ENCODE peak calls at places on chromosomes 12 and 14, in nine cellular contexts. One of them, this sample, is unnamed.

GRCh38 chr12:119176267-119177055 is 2.3 kb upstream of the HSPB8 start:
- DNase-seq in esophagus muscularis mucosa: peak; percentile 97
- DNase-seq in CD8-positive, alpha-beta memory T cell: no peak
- DNase-seq in omental fat pad: peak; percentile 84
- DNase-seq in H4: peak; percentile 95
- DNase-seq in activated CD4-positive, alpha-beta T cell treated with anti-CD3 and anti-CD28 coated beads, Interleukin-2, amount 50 U/mL, for 24 hours: no peak
- DNase-seq in AG10803: peak; percentile 86
- DNase-seq in activated naive CD8-positive, alpha-beta T cell treated with anti-CD3 and anti-CD28 coated beads for 36 hours: peak; percentile 4
- DNase-seq in activated gamma-delta T cell treated with Interleukin-2 at 50 U/mL for 16 hours: no peak
- DNase-seq in this sample: peak; percentile 92

GRCh38 chr14:63852817-63853730 is at the start of gene SYNE2:
- DNase-seq in omental fat pad: no peak
- DNase-seq in esophagus muscularis mucosa: no peak
- DNase-seq in activated CD4-positive, alpha-beta T cell treated with anti-CD3 and anti-CD28 coated beads, Interleukin-2, amount 50 U/mL, for 24 hours: peak; percentile 67
- DNase-seq in activated gamma-delta T cell treated with Interleukin-2 at 50 U/mL for 16 hours: peak; percentile 79
- DNase-seq in CD8-positive, alpha-beta memory T cell: peak; percentile 76
- DNase-seq in AG10803: peak; percentile 61
- DNase-seq in activated naive CD8-positive, alpha-beta T cell treated with anti-CD3 and anti-CD28 coated beads for 36 hours: peak; percentile 89
- DNase-seq in H4: peak; percentile 48
- DNase-seq in this sample: peak; percentile 33

GRCh38 chr12:42741771-42742510 is 152.4 kb upstream of the PRICKLE1 start:
- DNase-seq in activated CD4-positive, alpha-beta T cell treated with anti-CD3 and anti-CD28 coated beads, Interleukin-2, amount 50 U/mL, for 24 hours: no peak
- DNase-seq in activated gamma-delta T cell treated with Interleukin-2 at 50 U/mL for 16 hours: no peak
- DNase-seq in AG10803: peak; percentile 69
- DNase-seq in activated naive CD8-positive, alpha-beta T cell treated with anti-CD3 and anti-CD28 coated beads for 36 hours: no peak
- DNase-seq in CD8-positive, alpha-beta memory T cell: no peak
- DNase-seq in esophagus muscularis mucosa: no peak
- DNase-seq in H4: peak; percentile 61
- DNase-seq in omental fat pad: no peak
- DNase-seq in this sample: peak; percentile 51

GRCh38 chr12:58640314-58640713 is 280.0 kb downstream of the LRIG3 start:
- DNase-seq in activated naive CD8-positive, alpha-beta T cell treated with anti-CD3 and anti-CD28 coated beads for 36 hours: no peak
- DNase-seq in AG10803: no peak
- DNase-seq in activated CD4-positive, alpha-beta T cell treated with anti-CD3 and anti-CD28 coated beads, Interleukin-2, amount 50 U/mL, for 24 hours: no peak
- DNase-seq in omental fat pad: no peak
- DNase-seq in activated gamma-delta T cell treated with Interleukin-2 at 50 U/mL for 16 hours: no peak
- DNase-seq in CD8-positive, alpha-beta memory T cell: no peak
- DNase-seq in esophagus muscularis mucosa: no peak
- DNase-seq in H4: no peak
- DNase-seq in this sample: no peak

GRCh38 chr12:122834921-122835692 is at the start of gene HIP1R:
- DNase-seq in activated gamma-delta T cell treated with Interleukin-2 at 50 U/mL for 16 hours: peak; percentile 51
- DNase-seq in H4: no peak
- DNase-seq in esophagus muscularis mucosa: no peak
- DNase-seq in omental fat pad: no peak
- DNase-seq in AG10803: no peak
- DNase-seq in CD8-positive, alpha-beta memory T cell: peak; percentile 41
- DNase-seq in activated naive CD8-positive, alpha-beta T cell treated with anti-CD3 and anti-CD28 coated beads for 36 hours: peak; percentile 62
- DNase-seq in activated CD4-positive, alpha-beta T cell treated with anti-CD3 and anti-CD28 coated beads, Interleukin-2, amount 50 U/mL, for 24 hours: peak; percentile 39
- DNase-seq in this sample: no peak

GRCh38 chr14:75279739-75280447 is 1.3 kb downstream of the FOS start:
- DNase-seq in activated naive CD8-positive, alpha-beta T cell treated with anti-CD3 and anti-CD28 coated beads for 36 hours: peak; percentile 20
- DNase-seq in esophagus muscularis mucosa: no peak
- DNase-seq in omental fat pad: no peak
- DNase-seq in activated gamma-delta T cell treated with Interleukin-2 at 50 U/mL for 16 hours: no peak
- DNase-seq in activated CD4-positive, alpha-beta T cell treated with anti-CD3 and anti-CD28 coated beads, Interleukin-2, amount 50 U/mL, for 24 hours: no peak
- DNase-seq in H4: no peak
- DNase-seq in CD8-positive, alpha-beta memory T cell: peak; percentile 33
- DNase-seq in AG10803: peak; percentile 47
- DNase-seq in this sample: no peak

GRCh38 chr14:57748279-57748678 is 117.6 kb downstream of the SLC35F4 start:
- DNase-seq in activated naive CD8-positive, alpha-beta T cell treated with anti-CD3 and anti-CD28 coated beads for 36 hours: no peak
- DNase-seq in activated gamma-delta T cell treated with Interleukin-2 at 50 U/mL for 16 hours: no peak
- DNase-seq in activated CD4-positive, alpha-beta T cell treated with anti-CD3 and anti-CD28 coated beads, Interleukin-2, amount 50 U/mL, for 24 hours: no peak
- DNase-seq in AG10803: no peak
- DNase-seq in CD8-positive, alpha-beta memory T cell: no peak
- DNase-seq in esophagus muscularis mucosa: no peak
- DNase-seq in omental fat pad: no peak
- DNase-seq in H4: no peak
- DNase-seq in this sample: no peak

GRCh38 chr14:50040905-50041465 is 75.4 kb downstream of the VCPKMT start:
- DNase-seq in esophagus muscularis mucosa: no peak
- DNase-seq in CD8-positive, alpha-beta memory T cell: no peak
- DNase-seq in activated CD4-positive, alpha-beta T cell treated with anti-CD3 and anti-CD28 coated beads, Interleukin-2, amount 50 U/mL, for 24 hours: no peak
- DNase-seq in activated gamma-delta T cell treated with Interleukin-2 at 50 U/mL for 16 hours: no peak
- DNase-seq in AG10803: no peak
- DNase-seq in activated naive CD8-positive, alpha-beta T cell treated with anti-CD3 and anti-CD28 coated beads for 36 hours: no peak
- DNase-seq in H4: no peak
- DNase-seq in omental fat pad: no peak
- DNase-seq in this sample: no peak

GRCh38 chr12:47722926-47723631 is 2.2 kb downstream of the ENDOU start:
- DNase-seq in activated naive CD8-positive, alpha-beta T cell treated with anti-CD3 and anti-CD28 coated beads for 36 hours: no peak
- DNase-seq in CD8-positive, alpha-beta memory T cell: no peak
- DNase-seq in omental fat pad: no peak
- DNase-seq in activated CD4-positive, alpha-beta T cell treated with anti-CD3 and anti-CD28 coated beads, Interleukin-2, amount 50 U/mL, for 24 hours: no peak
- DNase-seq in H4: no peak
- DNase-seq in AG10803: no peak
- DNase-seq in activated gamma-delta T cell treated with Interleukin-2 at 50 U/mL for 16 hours: no peak
- DNase-seq in esophagus muscularis mucosa: no peak
- DNase-seq in this sample: no peak